ENCODE peak calls at places on chromosomes 2 and 18, in four cellular contexts. N is HFFc6, V is fibroblast of pulmonary artery, I is left kidney. A is an unnamed sample.

GRCh38 chr2:98269274-98269673 is 77.0 kb upstream of the CNGA3 start:
- DNase-seq in V (peak), N (peak), I (peak), A (no peak)

GRCh38 chr18:79819064-79819725 is 21.5 kb downstream of the KCNG2 start:
- DNase-seq in N (no peak), V (no peak), I (no peak), A (no peak)

GRCh38 chr2:84516234-84516986 is at the start of gene DNAH6:
- DNase-seq in V (peak), N (peak), I (peak), A (peak)

GRCh38 chr2:12501469-12502147 is 215.1 kb upstream of the TRIB2 start:
- DNase-seq in V (peak), N (no peak), I (peak), A (no peak)

GRCh38 chr18:46250084-46250811 is 146.1 kb downstream of the HAUS1 start:
- DNase-seq in I (peak), V (peak), N (peak), A (no peak)

GRCh38 chr2:150581717-150582472 is 94.4 kb upstream of the RND3 start:
- DNase-seq in I (no peak), V (no peak), N (no peak), A (no peak)

GRCh38 chr18:11305507-11305906 is 156.1 kb upstream of the PIEZO2 start:
- DNase-seq in I (no peak), V (no peak), N (no peak), A (no peak)

GRCh38 chr2:134679294-134679693 is 39.5 kb downstream of the TMEM163 start:
- DNase-seq in N (no peak), I (no peak), V (no peak), A (no peak)

GRCh38 chr18:3012920-3013810 is at the start of gene LPIN2:
- DNase-seq in V (peak), I (peak), N (peak), A (peak)

GRCh38 chr2:27489118-27489497 is 435 bp downstream of the IFT172 start:
- DNase-seq in V (peak), I (peak), N (no peak), A (no peak)

GRCh38 chr2:39350658-39351057 is 86.4 kb downstream of the MAP4K3 start:
- DNase-seq in V (no peak), N (no peak), I (no peak), A (no peak)

GRCh38 chr2:57882895-57883515 is 163.6 kb upstream of the VRK2 start:
- DNase-seq in I (no peak), V (peak), N (no peak), A (no peak)

GRCh38 chr2:160269803-160270570 is 69.9 kb upstream of the ITGB6 start:
- DNase-seq in N (peak), I (peak), V (peak), A (peak)

GRCh38 chr2:233794128-233794658 is 16.1 kb downstream of the MROH2A start:
- DNase-seq in V (no peak), N (no peak), I (no peak), A (no peak)

GRCh38 chr2:72574886-72575285 is 250.9 kb downstream of the EXOC6B start:
- DNase-seq in I (no peak), V (no peak), N (no peak), A (no peak)

GRCh38 chr2:234044157-234044556 is 6.3 kb upstream of the SPP2 start:
- DNase-seq in N (peak), V (peak), I (no peak), A (peak)

GRCh38 chr2:233100192-233100998 is 40.3 kb downstream of the INPP5D start:
- DNase-seq in I (no peak), N (no peak), V (no peak), A (no peak)

GRCh38 chr2:44103643-44104038 is 65.0 kb upstream of the PPM1B start:
- DNase-seq in I (no peak), N (no peak), V (no peak), A (no peak)

GRCh38 chr2:114167799-114168198 is 274.6 kb upstream of the DPP10 start:
- DNase-seq in I (no peak), V (no peak), N (no peak), A (no peak)

GRCh38 chr2:14148186-14148585 is 484.3 kb upstream of the LRATD1 start:
- DNase-seq in V (peak), I (peak), N (no peak), A (no peak)

GRCh38 chr18:11989966-11990380 is 8.7 kb downstream of the IMPA2 start:
- DNase-seq in N (no peak), I (peak), V (no peak), A (no peak)

GRCh38 chr18:23238152-23238531 is 102.9 kb downstream of the CABLES1 start:
- DNase-seq in V (peak), N (no peak), I (no peak), A (peak)

GRCh38 chr2:241975593-241976284 is 106.2 kb downstream of the RTP5 start:
- DNase-seq in V (no peak), I (no peak), N (no peak), A (no peak)

GRCh38 chr2:141714486-141714885 is 416.3 kb downstream of the LRP1B start:
- DNase-seq in N (no peak), I (peak), V (no peak), A (no peak)

GRCh38 chr2:232980683-232981082 is 32.4 kb downstream of the NGEF start:
- DNase-seq in N (peak), I (no peak), V (no peak), A (no peak)

A was measured in GM04503.